ENCODE peak calls at places on chromosomes 2 and 18, in ten cellular contexts. T is kidney epithelial cell, N is psoas muscle, F is astrocyte, O is retinal pigment epithelial cell, I is mammary epithelial cell, U is A673, R is ovary, W is fibroblast of mammary gland, L is brain microvascular endothelial cell. J is an unnamed sample.

GRCh38 chr18:50428531-50429206 is 53.8 kb downstream of the SKA1 start:
- DNase-seq in T (no peak), N (no peak), F (no peak), O (no peak), I (no peak), U (no peak), R (no peak), W (peak; percentile 48), L (no peak), J (peak; percentile 16)

GRCh38 chr2:218285604-218286003 is 6.7 kb downstream of the TMBIM1 start:
- DNase-seq in T (no peak), N (peak; percentile 74), F (peak; percentile 53), O (no peak), I (peak; percentile 68), U (no peak), R (peak; percentile 58), W (peak; percentile 76), L (no peak), J (peak; percentile 90)

GRCh38 chr2:105454801-105455485 is 56.1 kb upstream of the FHL2 start:
- DNase-seq in T (peak; percentile 88), N (no peak), F (peak; percentile 89), O (peak; percentile 13), I (peak; percentile 89), U (peak; percentile 28), R (peak; percentile 60), W (peak; percentile 97), L (peak; percentile 73), J (peak; percentile 88)

GRCh38 chr2:72932045-72932444 is 14.7 kb downstream of the EMX1 start:
- DNase-seq in T (no peak), N (no peak), F (peak; percentile 20), O (no peak), I (peak; percentile 13), U (no peak), R (peak; percentile 13), W (peak; percentile 38), L (no peak), J (peak; percentile 15)

GRCh38 chr2:237708491-237708890 is 81.1 kb downstream of the LRRFIP1 start:
- DNase-seq in T (no peak), N (no peak), F (no peak), O (no peak), I (no peak), U (no peak), R (no peak), W (no peak), L (no peak), J (no peak)

GRCh38 chr2:48707466-48707865 is 48.1 kb downstream of the LHCGR start:
- DNase-seq in T (no peak), N (no peak), F (no peak), O (no peak), I (peak; percentile 28), U (no peak), R (no peak), W (no peak), L (no peak), J (no peak)

GRCh38 chr2:241314181-241314932 is 1.1 kb downstream of the HDLBP start:
- DNase-seq in T (no peak), N (no peak), F (peak; percentile 41), O (peak; percentile 15), I (no peak), U (no peak), R (no peak), W (peak; percentile 62), L (peak; percentile 34), J (peak; percentile 56)

GRCh38 chr18:74370163-74370562 is 54.5 kb downstream of the C18orf63 start:
- DNase-seq in T (no peak), N (no peak), F (no peak), O (no peak), I (no peak), U (no peak), R (no peak), W (peak; percentile 88), L (no peak), J (no peak)

GRCh38 chr2:30867385-30867784 is 60.1 kb upstream of the CAPN13 start:
- DNase-seq in T (no peak), N (no peak), F (no peak), O (no peak), I (no peak), U (no peak), R (no peak), W (no peak), L (no peak), J (no peak)

GRCh38 chr18:24181806-24182205 is 42.9 kb downstream of the CABYR start:
- DNase-seq in T (no peak), N (no peak), F (peak; percentile 66), O (no peak), I (peak; percentile 51), U (no peak), R (no peak), W (no peak), L (no peak), J (peak; percentile 10)

GRCh38 chr2:1766851-1767771 is 22.8 kb upstream of the PXDN start:
- DNase-seq in T (no peak), N (no peak), F (no peak), O (no peak), I (no peak), U (no peak), R (no peak), W (no peak), L (no peak), J (no peak)

GRCh38 chr18:70058916-70059315 is 111.2 kb upstream of the CD226 start:
- DNase-seq in T (no peak), N (no peak), F (no peak), O (no peak), I (no peak), U (no peak), R (no peak), W (no peak), L (no peak), J (no peak)

GRCh38 chr2:168552450-168552856 is 96.4 kb downstream of the CERS6 start:
- DNase-seq in T (no peak), N (no peak), F (no peak), O (no peak), I (no peak), U (no peak), R (no peak), W (no peak), L (no peak), J (no peak)

GRCh38 chr2:141021611-141022010 is 1109.2 kb downstream of the LRP1B start:
- DNase-seq in T (no peak), N (no peak), F (no peak), O (no peak), I (no peak), U (no peak), R (no peak), W (peak; percentile 49), L (no peak), J (no peak)

GRCh38 chr2:65613968-65614555 is 181.7 kb upstream of the SPRED2 start:
- DNase-seq in T (no peak), N (no peak), F (no peak), O (no peak), I (no peak), U (no peak), R (no peak), W (no peak), L (no peak), J (no peak)

GRCh38 chr18:46650681-46651080 is 6.3 kb downstream of the LOXHD1 start:
- DNase-seq in T (no peak), N (no peak), F (no peak), O (no peak), I (no peak), U (no peak), R (no peak), W (no peak), L (no peak), J (no peak)

GRCh38 chr18:46646468-46646867 is 10.6 kb downstream of the LOXHD1 start:
- DNase-seq in T (no peak), N (no peak), F (no peak), O (no peak), I (no peak), U (no peak), R (no peak), W (no peak), L (no peak), J (no peak)

GRCh38 chr18:46649071-46649862 is 7.8 kb downstream of the LOXHD1 start:
- DNase-seq in T (no peak), N (no peak), F (no peak), O (no peak), I (no peak), U (no peak), R (no peak), W (peak; percentile 18), L (no peak), J (no peak)
- TF ChIP-seq CTCF in T (no peak), N (no peak), F (no peak), O (no peak), I (no peak), U (no peak), R (no peak), W (no peak), L (no peak), J (no peak)

DNA sequence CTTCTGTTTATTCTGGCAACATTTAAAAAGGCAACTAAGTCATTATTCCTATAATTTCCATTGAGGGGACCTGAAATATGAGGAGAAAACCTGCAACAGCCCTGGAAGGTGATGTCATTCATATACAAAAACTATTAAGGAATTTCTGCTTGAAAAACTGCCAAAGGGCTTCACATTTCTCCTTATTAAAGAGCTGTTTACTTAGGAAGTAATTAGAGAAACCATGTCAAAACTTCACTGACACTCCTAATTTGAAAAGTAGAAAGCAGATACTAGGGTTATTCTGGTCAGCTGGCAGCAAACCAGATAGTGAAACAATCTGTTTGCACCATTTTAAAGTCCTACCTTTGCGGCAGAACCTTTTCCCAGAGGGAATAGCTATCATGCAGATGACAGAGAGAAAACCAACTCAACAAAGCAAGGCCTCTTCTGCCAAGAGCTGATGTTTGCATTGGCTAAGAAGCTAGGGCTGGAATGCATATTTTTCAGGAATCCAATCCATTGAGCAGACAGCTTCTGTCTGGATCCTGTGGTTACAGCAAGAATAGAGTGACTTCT is 592.2 kb upstream of the SYT4 start:
- DNase-seq in T (no peak), N (no peak), F (peak; percentile 94), O (peak; percentile 40), I (no peak), U (no peak), R (no peak), W (peak; percentile 82), L (peak; percentile 71), J (peak; percentile 91)
- H3K4me3 ChIP-seq in T (no peak overlapping the region), N (no peak overlapping the region), F (no peak overlapping the region), O (no peak overlapping the region), I (no peak overlapping the region), U (no peak overlapping the region), R (no peak overlapping the region), W (no peak overlapping the region), L (no peak overlapping the region), J (no peak overlapping the region)

DNA sequence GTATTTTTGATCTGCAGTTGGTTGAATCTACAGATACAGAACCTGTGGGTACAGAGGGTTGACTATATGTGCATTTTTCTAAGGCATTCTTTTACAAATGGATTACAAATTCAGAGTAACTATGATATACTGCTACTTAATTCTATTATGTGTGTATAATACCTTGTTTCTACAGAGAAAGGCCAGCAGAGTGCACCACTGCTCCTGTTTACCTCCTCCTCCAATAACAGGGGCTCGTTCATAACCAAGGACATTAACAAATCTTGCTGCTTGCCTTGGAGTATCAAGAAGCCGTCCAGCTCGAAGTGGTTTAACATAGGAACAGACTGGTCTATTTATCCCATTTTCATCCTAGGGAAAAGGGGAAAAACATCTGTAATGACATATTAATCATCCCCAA is 16.4 kb downstream of the CEP76 start:
- DNase-seq in T (no peak), N (no peak), F (no peak), O (no peak), I (peak; percentile 20), U (peak; percentile 49), R (no peak), W (peak; percentile 45), L (peak; percentile 23), J (peak; percentile 22)
- TF ChIP-seq CTCF in T (peak; percentile 14), N (no peak), F (peak; percentile 11), O (peak; percentile 34), I (no peak), U (peak; percentile 39), R (no peak), W (peak; percentile 18), L (peak; percentile 44), J (no peak)

GRCh38 chr2:144513388-144514100 is 6.4 kb downstream of the ZEB2 start:
- DNase-seq in T (peak; percentile 35), N (peak; percentile 18), F (peak; percentile 88), O (peak; percentile 90), I (no peak), U (peak; percentile 51), R (peak; percentile 52), W (peak; percentile 78), L (peak; percentile 92), J (peak; percentile 79)
- H3K4me3 ChIP-seq in T (no peak overlapping the region), N (peak overlapping the region; percentile 89), F (peak overlapping the region; percentile 43), O (peak overlapping the region; percentile 86), I (no peak overlapping the region), U (peak overlapping the region; percentile 66), R (peak overlapping the region; percentile 75), W (peak overlapping the region; percentile 23), L (peak overlapping the region; percentile 49), J (peak overlapping the region; percentile 73)

J was measured in fibroblast of the aortic adventitia.